ENCODE peak calls at places on chromosomes 4 and X, in seven cellular contexts. S is SK-N-SH, M is H1, Y is HepG2, W is GM12878, T is K562, D is HCT116. U is an unnamed sample.

GRCh38 chr4:150591284-150591874 is 9.4 kb downstream of the MAB21L2 start:
- DNase-seq in S (no peak), M (no peak), Y (peak), W (no peak), T (no peak), D (no peak), U (no peak)

GRCh38 chrX:74349387-74349786 is 45.4 kb downstream of the ZCCHC13 start:
- DNase-seq in S (no peak), M (no peak), Y (peak), W (no peak), T (no peak), D (peak), U (no peak)

GRCh38 chr4:111781611-111782010 is 363.6 kb upstream of the FAM241A start:
- DNase-seq in S (no peak), M (no peak), Y (peak), W (no peak), T (no peak), D (peak), U (no peak)

GRCh38 chr4:128776794-128777216 is 32.7 kb upstream of the JADE1 start:
- DNase-seq in S (no peak), M (no peak), Y (no peak), W (no peak), T (no peak), D (no peak), U (no peak)

GRCh38 chr4:151604238-151604637 is 156.6 kb downstream of the GATB start:
- DNase-seq in S (peak), M (no peak), Y (no peak), W (no peak), T (no peak), D (no peak), U (no peak)

GRCh38 chr4:8051644-8052043 is 107.0 kb downstream of the ABLIM2 start:
- DNase-seq in S (no peak), M (no peak), Y (no peak), W (no peak), T (no peak), D (no peak), U (no peak)

GRCh38 chrX:64206556-64207162 is 1.2 kb upstream of the AMER1 start:
- DNase-seq in S (no peak), M (no peak), Y (no peak), W (no peak), T (no peak), D (no peak), U (peak)

GRCh38 chr4:168021666-168022065 is 70.7 kb upstream of the ANXA10 start:
- DNase-seq in S (no peak), M (no peak), Y (no peak), W (no peak), T (no peak), D (no peak), U (no peak)

GRCh38 chr4:76969941-76970529 is 20.5 kb downstream of the SEPTIN11 start:
- DNase-seq in S (no peak), M (no peak), Y (no peak), W (no peak), T (no peak), D (no peak), U (no peak)

GRCh38 chr4:78409612-78410202 is 141.9 kb upstream of the ANXA3 start:
- DNase-seq in S (no peak), M (no peak), Y (no peak), W (no peak), T (no peak), D (no peak), U (no peak)

GRCh38 chr4:150074064-150074463 is 4.2 kb upstream of the DCLK2 start:
- DNase-seq in S (no peak), M (no peak), Y (no peak), W (no peak), T (no peak), D (no peak), U (no peak)

GRCh38 chrX:40068048-40068447 is 29.7 kb downstream of the BCOR start:
- DNase-seq in S (no peak), M (no peak), Y (no peak), W (no peak), T (no peak), D (no peak), U (no peak)

GRCh38 chrX:153349952-153350351 is 16.0 kb downstream of the ZNF275 start:
- DNase-seq in S (no peak), M (no peak), Y (no peak), W (no peak), T (no peak), D (no peak), U (no peak)

GRCh38 chrX:47662144-47662657 is 3.2 kb upstream of the UXT start:
- DNase-seq in S (no peak), M (no peak), Y (no peak), W (no peak), T (peak), D (no peak), U (no peak)

GRCh38 chr4:86033171-86033570 is 326.7 kb downstream of the MAPK10 start:
- DNase-seq in S (no peak), M (no peak), Y (no peak), W (no peak), T (no peak), D (no peak), U (no peak)

GRCh38 chrX:2748171-2748814 is 3.5 kb upstream of the XG start:
- DNase-seq in S (no peak), M (no peak), Y (no peak), W (no peak), T (no peak), D (no peak), U (no peak)

GRCh38 chr4:1793496-1793840 is 375 bp downstream of the FGFR3 start:
- DNase-seq in S (peak), M (no peak), Y (no peak), W (no peak), T (no peak), D (no peak), U (peak)

GRCh38 chrX:150643271-150643670 is 49.9 kb upstream of the MTMR1 start:
- DNase-seq in S (no peak), M (no peak), Y (no peak), W (no peak), T (no peak), D (no peak), U (peak)

GRCh38 chrX:103175944-103176753 is 38.8 kb upstream of the BEX4 start:
- DNase-seq in S (peak), M (no peak), Y (peak), W (no peak), T (peak), D (no peak), U (peak)

GRCh38 chrX:18464500-18464899 is 39.1 kb downstream of the CDKL5 start:
- DNase-seq in S (no peak), M (no peak), Y (peak), W (no peak), T (no peak), D (no peak), U (no peak)

GRCh38 chr4:17662694-17663093 is 48.3 kb downstream of the MED28 start:
- DNase-seq in S (no peak), M (no peak), Y (no peak), W (no peak), T (no peak), D (no peak), U (no peak)

GRCh38 chrX:136496359-136496767 is 1.0 kb upstream of the HTATSF1 start:
- DNase-seq in S (no peak), M (no peak), Y (peak), W (no peak), T (no peak), D (no peak), U (no peak)

GRCh38 chrX:150625875-150626274 is 57.5 kb downstream of the MTM1 start:
- DNase-seq in S (no peak), M (no peak), Y (no peak), W (no peak), T (no peak), D (no peak), U (no peak)

GRCh38 chr4:89249313-89249712 is 58.3 kb downstream of the GPRIN3 start:
- DNase-seq in S (no peak), M (no peak), Y (no peak), W (no peak), T (no peak), D (no peak), U (no peak)

GRCh38 chr4:102564399-102564921 is 63.3 kb downstream of the NFKB1 start:
- DNase-seq in S (no peak), M (no peak), Y (no peak), W (peak), T (no peak), D (no peak), U (no peak)

GRCh38 chrX:148193759-148194158 is 212.6 kb downstream of the FMR1NB start:
- DNase-seq in S (no peak), M (no peak), Y (no peak), W (no peak), T (no peak), D (no peak), U (no peak)

GRCh38 chr4:141759796-141760425 is 123.5 kb downstream of the IL15 start:
- DNase-seq in S (no peak), M (no peak), Y (no peak), W (no peak), T (no peak), D (no peak), U (no peak)

GRCh38 chr4:158912390-158913175 is 143.8 kb downstream of the FNIP2 start:
- DNase-seq in S (no peak), M (no peak), Y (no peak), W (no peak), T (no peak), D (no peak), U (no peak)

GRCh38 chr4:151933122-151933827 is 172.5 kb upstream of the GATB start:
- DNase-seq in S (no peak), M (no peak), Y (no peak), W (no peak), T (no peak), D (no peak), U (no peak)

GRCh38 chr4:72875138-72875537 is 194.4 kb downstream of the COX18 start:
- DNase-seq in S (no peak), M (no peak), Y (no peak), W (no peak), T (no peak), D (no peak), U (no peak)

GRCh38 chr4:120857312-120857711 is 65.2 kb downstream of the PRDM5 start:
- DNase-seq in S (no peak), M (no peak), Y (no peak), W (no peak), T (no peak), D (no peak), U (no peak)

GRCh38 chr4:3304831-3305609 is 12.2 kb downstream of the RGS12 start:
- DNase-seq in S (peak), M (no peak), Y (no peak), W (no peak), T (no peak), D (no peak), U (no peak)

GRCh38 chr4:122533841-122534240 is 77.3 kb upstream of the IL2 start:
- DNase-seq in S (no peak), M (no peak), Y (no peak), W (no peak), T (no peak), D (no peak), U (no peak)

GRCh38 chrX:47854474-47854873 is 17.8 kb downstream of the ZNF81 start:
- DNase-seq in S (peak), M (no peak), Y (no peak), W (no peak), T (no peak), D (no peak), U (no peak)

GRCh38 chrX:55135171-55135570 is 46.4 kb downstream of the PAGE2 start:
- DNase-seq in S (peak), M (no peak), Y (peak), W (no peak), T (peak), D (peak), U (peak)

GRCh38 chr4:137647375-137647774 is 115.1 kb upstream of the PCDH18 start:
- DNase-seq in S (no peak), M (no peak), Y (no peak), W (peak), T (no peak), D (no peak), U (no peak)
- TF ChIP-seq JUND in S (no peak), M (no peak), Y (no peak), W (no peak), T (no peak), D (no peak), U (no peak)

GRCh38 chrX:46184749-46185148 is 360.5 kb downstream of the ZNF674 start:
- DNase-seq in S (no peak), M (no peak), Y (no peak), W (no peak), T (no peak), D (peak), U (no peak)
- TF ChIP-seq JUND in S (no peak), M (no peak), Y (no peak), W (no peak), T (no peak), D (peak), U (no peak)

DNA sequence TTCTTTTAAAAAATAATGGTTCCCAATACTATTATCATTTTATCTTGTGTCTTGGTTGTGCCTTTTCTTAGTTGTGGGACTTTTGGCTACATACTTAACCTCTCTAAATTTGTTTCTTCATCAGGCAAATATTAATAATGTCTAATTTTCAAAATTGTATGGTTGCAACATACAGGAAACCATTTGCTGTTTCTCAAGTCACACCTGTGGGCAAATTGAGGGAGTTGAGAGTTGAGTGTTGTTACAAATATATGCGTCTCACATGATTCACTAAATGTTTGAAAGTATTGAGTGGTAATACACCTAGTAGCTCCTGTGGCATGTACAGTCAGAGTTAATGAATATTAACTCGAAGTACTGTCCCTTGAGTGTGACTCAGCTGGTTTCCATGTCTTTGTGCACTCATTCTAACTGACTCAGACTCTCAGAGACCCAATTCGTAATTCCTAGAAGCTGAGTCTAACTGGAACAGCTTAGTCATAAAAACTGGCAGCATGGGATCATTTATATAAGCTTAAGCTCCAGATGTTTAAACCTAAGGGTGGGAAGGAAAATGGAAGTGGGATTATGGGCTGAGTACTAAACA is 802.4 kb downstream of the TRIML1 start:
- DNase-seq in S (no peak), M (no peak), Y (no peak), W (no peak), T (no peak), D (peak), U (no peak)
- TF ChIP-seq JUND in S (peak), M (no peak), Y (no peak), W (no peak), T (no peak), D (peak), U (no peak)

GRCh38 chrX:41108007-41108683 is 22.9 kb downstream of the USP9X start:
- DNase-seq in S (no peak), M (no peak), Y (no peak), W (no peak), T (no peak), D (no peak), U (no peak)
- TF ChIP-seq JUND in S (no peak), M (no peak), Y (no peak), W (no peak), T (no peak), D (no peak), U (no peak)

GRCh38 chrX:135490979-135491514 is 29.4 kb upstream of the INTS6L start:
- DNase-seq in S (no peak), M (no peak), Y (no peak), W (no peak), T (no peak), D (no peak), U (no peak)
- TF ChIP-seq JUND in S (no peak), M (no peak), Y (no peak), W (no peak), T (no peak), D (no peak), U (no peak)

DNA sequence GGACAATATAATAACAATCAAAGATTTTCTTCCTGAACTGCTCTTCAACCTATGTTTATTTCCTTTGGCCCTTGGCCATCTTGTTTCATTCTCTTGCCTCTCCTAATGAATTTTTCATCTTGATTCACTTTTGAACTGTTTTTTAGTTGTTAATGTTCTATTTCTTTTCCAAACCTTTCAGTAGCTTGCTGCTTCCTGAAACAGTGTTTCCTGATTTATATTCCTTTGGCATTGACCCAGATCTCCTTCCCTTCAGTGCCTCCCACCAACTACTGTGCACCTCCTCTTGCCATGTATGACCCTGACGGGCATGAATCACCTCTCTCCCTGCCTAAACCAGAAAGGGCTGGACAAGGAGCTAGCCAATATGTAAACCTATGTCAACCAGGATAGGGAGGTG is 25.6 kb upstream of the SPP1 start:
- DNase-seq in S (no peak), M (no peak), Y (no peak), W (no peak), T (no peak), D (no peak), U (no peak)
- TF ChIP-seq JUND in S (no peak), M (no peak), Y (no peak), W (no peak), T (no peak), D (no peak), U (no peak)

GRCh38 chr4:747546-748170 is 42.0 kb downstream of the PCGF3 start:
- DNase-seq in S (no peak), M (no peak), Y (no peak), W (no peak), T (no peak), D (no peak), U (no peak)
- TF ChIP-seq JUND in S (no peak), M (no peak), Y (no peak), W (no peak), T (no peak), D (no peak), U (no peak)

DNA sequence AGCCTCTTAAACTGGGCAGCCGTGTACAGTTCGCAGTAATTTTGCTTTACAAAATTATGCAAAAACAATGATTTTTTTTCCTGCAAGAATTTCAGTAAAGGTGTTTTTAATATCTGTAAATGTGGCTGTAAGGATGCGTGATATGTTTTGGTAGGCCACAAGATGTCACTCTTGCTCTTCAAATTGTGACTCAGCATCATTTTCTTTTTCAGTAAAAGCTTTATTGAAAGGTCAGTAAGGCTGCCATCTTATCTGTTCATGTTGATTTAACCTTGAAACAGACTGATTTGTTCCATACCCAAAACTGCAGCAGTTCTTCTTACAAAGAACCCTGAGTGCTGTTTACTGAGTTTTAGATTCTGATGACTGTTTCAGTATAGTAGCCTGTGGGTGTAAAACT is 39.9 kb downstream of the TXLNG start:
- DNase-seq in S (peak), M (no peak), Y (peak), W (no peak), T (peak), D (no peak), U (no peak)
- TF ChIP-seq JUND in S (no peak), M (no peak), Y (no peak), W (no peak), T (no peak), D (no peak), U (no peak)

GRCh38 chr4:179755322-179755721 is 2313.1 kb upstream of the AGA start:
- DNase-seq in S (no peak), M (no peak), Y (no peak), W (no peak), T (no peak), D (no peak), U (no peak)
- TF ChIP-seq JUND in S (no peak), M (no peak), Y (no peak), W (no peak), T (no peak), D (no peak), U (no peak)

DNA sequence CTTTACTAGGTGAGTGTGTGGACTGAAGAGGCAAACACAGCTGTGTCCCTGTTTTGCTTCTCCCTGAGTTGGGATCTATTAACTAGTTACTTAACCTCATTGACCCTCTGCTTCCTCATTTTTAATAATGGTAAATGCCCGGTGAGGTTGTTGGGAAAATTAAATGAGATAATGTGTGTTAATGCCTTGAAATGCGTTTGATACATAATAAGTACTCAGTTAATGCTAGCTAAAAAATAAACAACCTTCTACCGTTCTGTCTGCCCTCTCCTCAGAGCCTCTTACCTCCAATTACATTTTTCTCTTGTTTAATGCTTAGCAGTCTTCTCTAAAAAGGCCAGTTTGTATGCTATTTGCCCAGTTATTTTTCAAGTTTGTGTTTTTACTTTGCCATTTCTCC is 70.3 kb downstream of the POLA1 start:
- DNase-seq in S (no peak), M (no peak), Y (no peak), W (no peak), T (no peak), D (no peak), U (no peak)
- TF ChIP-seq JUND in S (no peak), M (no peak), Y (no peak), W (no peak), T (no peak), D (no peak), U (no peak)